ENCODE peak calls at places on chromosomes 6 and 20, in ten cellular contexts. One of them, this sample, is unnamed.
A peak's percentile ranks its signal among the peaks of the same experiment; 100 is the strongest.

GRCh38 chr6:93784794-93785757 is 365.7 kb upstream of the EPHA7 start:
- DNase-seq in KBM-7: no peak
- DNase-seq in lower leg skin: peak; percentile 48
- DNase-seq in LoVo: no peak
- DNase-seq in SJSA1: no peak
- DNase-seq in GM20000: no peak
- DNase-seq in HCEC 1CT: peak; percentile 96
- DNase-seq in midbrain: peak; percentile 10
- DNase-seq in stimulated activated effector memory CD8-positive, alpha-beta T cell treated with anti-CD3 and anti-CD28 coated beads, Interleukin-12 subunit alpha, Interleukin-12 subunit beta, amount 100 ng/mL, for 72 hours: no peak
- DNase-seq in NCI-H524: no peak
- DNase-seq in this sample: no peak

GRCh38 chr6:43764767-43765166 is 5.2 kb upstream of the VEGFA start:
- DNase-seq in KBM-7: no peak
- DNase-seq in lower leg skin: no peak
- DNase-seq in LoVo: no peak
- DNase-seq in SJSA1: no peak
- DNase-seq in GM20000: no peak
- DNase-seq in HCEC 1CT: no peak
- DNase-seq in midbrain: no peak
- DNase-seq in stimulated activated effector memory CD8-positive, alpha-beta T cell treated with anti-CD3 and anti-CD28 coated beads, Interleukin-12 subunit alpha, Interleukin-12 subunit beta, amount 100 ng/mL, for 72 hours: no peak
- DNase-seq in NCI-H524: no peak
- DNase-seq in this sample: no peak

GRCh38 chr6:12748815-12749521 is 32.4 kb downstream of the PHACTR1 start:
- DNase-seq in KBM-7: no peak
- DNase-seq in lower leg skin: no peak
- DNase-seq in LoVo: no peak
- DNase-seq in SJSA1: no peak
- DNase-seq in GM20000: no peak
- DNase-seq in HCEC 1CT: no peak
- DNase-seq in midbrain: no peak
- DNase-seq in stimulated activated effector memory CD8-positive, alpha-beta T cell treated with anti-CD3 and anti-CD28 coated beads, Interleukin-12 subunit alpha, Interleukin-12 subunit beta, amount 100 ng/mL, for 72 hours: no peak
- DNase-seq in NCI-H524: peak; percentile 84
- DNase-seq in this sample: no peak

GRCh38 chr20:57940376-57940775 is 230.6 kb upstream of the PMEPA1 start:
- DNase-seq in KBM-7: no peak
- DNase-seq in lower leg skin: no peak
- DNase-seq in LoVo: no peak
- DNase-seq in SJSA1: no peak
- DNase-seq in GM20000: no peak
- DNase-seq in HCEC 1CT: no peak
- DNase-seq in midbrain: no peak
- DNase-seq in stimulated activated effector memory CD8-positive, alpha-beta T cell treated with anti-CD3 and anti-CD28 coated beads, Interleukin-12 subunit alpha, Interleukin-12 subunit beta, amount 100 ng/mL, for 72 hours: no peak
- DNase-seq in NCI-H524: no peak
- DNase-seq in this sample: no peak

GRCh38 chr6:51330971-51331370 is 512.3 kb downstream of the TFAP2B start:
- DNase-seq in KBM-7: no peak
- DNase-seq in lower leg skin: no peak
- DNase-seq in LoVo: no peak
- DNase-seq in SJSA1: no peak
- DNase-seq in GM20000: no peak
- DNase-seq in HCEC 1CT: no peak
- DNase-seq in midbrain: no peak
- DNase-seq in stimulated activated effector memory CD8-positive, alpha-beta T cell treated with anti-CD3 and anti-CD28 coated beads, Interleukin-12 subunit alpha, Interleukin-12 subunit beta, amount 100 ng/mL, for 72 hours: no peak
- DNase-seq in NCI-H524: no peak
- DNase-seq in this sample: no peak

GRCh38 chr6:108353853-108354252 is 59.0 kb downstream of the AFG1L start:
- DNase-seq in KBM-7: peak; percentile 32
- DNase-seq in lower leg skin: no peak
- DNase-seq in LoVo: no peak
- DNase-seq in SJSA1: no peak
- DNase-seq in GM20000: no peak
- DNase-seq in HCEC 1CT: no peak
- DNase-seq in midbrain: no peak
- DNase-seq in stimulated activated effector memory CD8-positive, alpha-beta T cell treated with anti-CD3 and anti-CD28 coated beads, Interleukin-12 subunit alpha, Interleukin-12 subunit beta, amount 100 ng/mL, for 72 hours: no peak
- DNase-seq in NCI-H524: no peak
- DNase-seq in this sample: no peak

GRCh38 chr20:62910777-62911497 is 15.4 kb downstream of the DIDO1 start:
- DNase-seq in KBM-7: no peak
- DNase-seq in lower leg skin: no peak
- DNase-seq in LoVo: no peak
- DNase-seq in SJSA1: no peak
- DNase-seq in GM20000: no peak
- DNase-seq in HCEC 1CT: no peak
- DNase-seq in midbrain: no peak
- DNase-seq in stimulated activated effector memory CD8-positive, alpha-beta T cell treated with anti-CD3 and anti-CD28 coated beads, Interleukin-12 subunit alpha, Interleukin-12 subunit beta, amount 100 ng/mL, for 72 hours: no peak
- DNase-seq in NCI-H524: no peak
- DNase-seq in this sample: no peak

GRCh38 chr6:100230976-100231316 is 233.8 kb downstream of the SIM1 start:
- DNase-seq in KBM-7: no peak
- DNase-seq in lower leg skin: no peak
- DNase-seq in LoVo: no peak
- DNase-seq in SJSA1: no peak
- DNase-seq in GM20000: no peak
- DNase-seq in HCEC 1CT: no peak
- DNase-seq in midbrain: no peak
- DNase-seq in stimulated activated effector memory CD8-positive, alpha-beta T cell treated with anti-CD3 and anti-CD28 coated beads, Interleukin-12 subunit alpha, Interleukin-12 subunit beta, amount 100 ng/mL, for 72 hours: peak; percentile 56
- DNase-seq in NCI-H524: no peak
- DNase-seq in this sample: no peak

GRCh38 chr20:58447733-58448391 is 58.8 kb downstream of the VAPB start:
- DNase-seq in KBM-7: peak; percentile 58
- DNase-seq in lower leg skin: no peak
- DNase-seq in LoVo: peak; percentile 15
- DNase-seq in SJSA1: peak; percentile 55
- DNase-seq in GM20000: no peak
- DNase-seq in HCEC 1CT: peak; percentile 40
- DNase-seq in midbrain: peak; percentile 29
- DNase-seq in stimulated activated effector memory CD8-positive, alpha-beta T cell treated with anti-CD3 and anti-CD28 coated beads, Interleukin-12 subunit alpha, Interleukin-12 subunit beta, amount 100 ng/mL, for 72 hours: peak; percentile 62
- DNase-seq in NCI-H524: peak; percentile 34
- DNase-seq in this sample: no peak

GRCh38 chr20:7214081-7214740 is 446.7 kb downstream of the BMP2 start:
- DNase-seq in KBM-7: no peak
- DNase-seq in lower leg skin: no peak
- DNase-seq in LoVo: no peak
- DNase-seq in SJSA1: no peak
- DNase-seq in GM20000: no peak
- DNase-seq in HCEC 1CT: no peak
- DNase-seq in midbrain: no peak
- DNase-seq in stimulated activated effector memory CD8-positive, alpha-beta T cell treated with anti-CD3 and anti-CD28 coated beads, Interleukin-12 subunit alpha, Interleukin-12 subunit beta, amount 100 ng/mL, for 72 hours: no peak
- DNase-seq in NCI-H524: no peak
- DNase-seq in this sample: no peak

GRCh38 chr6:31401403-31401802 is 2.0 kb upstream of the MICA start:
- DNase-seq in KBM-7: peak; percentile 17
- DNase-seq in lower leg skin: peak; percentile 38
- DNase-seq in LoVo: peak; percentile 72
- DNase-seq in SJSA1: peak; percentile 87
- DNase-seq in GM20000: no peak
- DNase-seq in HCEC 1CT: peak; percentile 86
- DNase-seq in midbrain: no peak
- DNase-seq in stimulated activated effector memory CD8-positive, alpha-beta T cell treated with anti-CD3 and anti-CD28 coated beads, Interleukin-12 subunit alpha, Interleukin-12 subunit beta, amount 100 ng/mL, for 72 hours: no peak
- DNase-seq in NCI-H524: no peak
- DNase-seq in this sample: no peak

GRCh38 chr6:102746941-102747340 is 1353.4 kb downstream of the GRIK2 start:
- DNase-seq in KBM-7: no peak
- DNase-seq in lower leg skin: no peak
- DNase-seq in LoVo: no peak
- DNase-seq in SJSA1: no peak
- DNase-seq in GM20000: no peak
- DNase-seq in HCEC 1CT: no peak
- DNase-seq in midbrain: no peak
- DNase-seq in stimulated activated effector memory CD8-positive, alpha-beta T cell treated with anti-CD3 and anti-CD28 coated beads, Interleukin-12 subunit alpha, Interleukin-12 subunit beta, amount 100 ng/mL, for 72 hours: no peak
- DNase-seq in NCI-H524: no peak
- DNase-seq in this sample: no peak

GRCh38 chr20:64244281-64244805 is 11.2 kb upstream of the PCMTD2 start:
- DNase-seq in KBM-7: no peak
- DNase-seq in lower leg skin: no peak
- DNase-seq in LoVo: no peak
- DNase-seq in SJSA1: no peak
- DNase-seq in GM20000: no peak
- DNase-seq in HCEC 1CT: no peak
- DNase-seq in midbrain: no peak
- DNase-seq in stimulated activated effector memory CD8-positive, alpha-beta T cell treated with anti-CD3 and anti-CD28 coated beads, Interleukin-12 subunit alpha, Interleukin-12 subunit beta, amount 100 ng/mL, for 72 hours: no peak
- DNase-seq in NCI-H524: no peak
- DNase-seq in this sample: no peak

GRCh38 chr20:53922901-53923314 is 147.5 kb downstream of the BCAS1 start:
- DNase-seq in KBM-7: peak; percentile 93
- DNase-seq in lower leg skin: no peak
- DNase-seq in LoVo: no peak
- DNase-seq in SJSA1: no peak
- DNase-seq in GM20000: peak; percentile 48
- DNase-seq in HCEC 1CT: no peak
- DNase-seq in midbrain: peak; percentile 19
- DNase-seq in stimulated activated effector memory CD8-positive, alpha-beta T cell treated with anti-CD3 and anti-CD28 coated beads, Interleukin-12 subunit alpha, Interleukin-12 subunit beta, amount 100 ng/mL, for 72 hours: no peak
- DNase-seq in NCI-H524: no peak
- DNase-seq in this sample: no peak

GRCh38 chr20:53942121-53942816 is 128.1 kb downstream of the BCAS1 start:
- DNase-seq in KBM-7: no peak
- DNase-seq in lower leg skin: no peak
- DNase-seq in LoVo: no peak
- DNase-seq in SJSA1: no peak
- DNase-seq in GM20000: no peak
- DNase-seq in HCEC 1CT: no peak
- DNase-seq in midbrain: no peak
- DNase-seq in stimulated activated effector memory CD8-positive, alpha-beta T cell treated with anti-CD3 and anti-CD28 coated beads, Interleukin-12 subunit alpha, Interleukin-12 subunit beta, amount 100 ng/mL, for 72 hours: no peak
- DNase-seq in NCI-H524: no peak
- DNase-seq in this sample: no peak

GRCh38 chr20:33933469-33933909 is 60.2 kb upstream of the RALY start:
- DNase-seq in KBM-7: peak; percentile 72
- DNase-seq in lower leg skin: peak; percentile 60
- DNase-seq in LoVo: peak; percentile 14
- DNase-seq in SJSA1: peak; percentile 29
- DNase-seq in GM20000: peak; percentile 66
- DNase-seq in HCEC 1CT: peak; percentile 53
- DNase-seq in midbrain: peak; percentile 90
- DNase-seq in stimulated activated effector memory CD8-positive, alpha-beta T cell treated with anti-CD3 and anti-CD28 coated beads, Interleukin-12 subunit alpha, Interleukin-12 subunit beta, amount 100 ng/mL, for 72 hours: peak; percentile 67
- DNase-seq in NCI-H524: peak; percentile 72
- DNase-seq in this sample: peak; percentile 71

GRCh38 chr6:94376876-94377275 is 957.5 kb upstream of the EPHA7 start:
- DNase-seq in KBM-7: no peak
- DNase-seq in lower leg skin: no peak
- DNase-seq in LoVo: no peak
- DNase-seq in SJSA1: no peak
- DNase-seq in GM20000: no peak
- DNase-seq in HCEC 1CT: no peak
- DNase-seq in midbrain: no peak
- DNase-seq in stimulated activated effector memory CD8-positive, alpha-beta T cell treated with anti-CD3 and anti-CD28 coated beads, Interleukin-12 subunit alpha, Interleukin-12 subunit beta, amount 100 ng/mL, for 72 hours: no peak
- DNase-seq in NCI-H524: peak; percentile 13
- DNase-seq in this sample: no peak

GRCh38 chr20:32527052-32527446 is 58.1 kb downstream of the NOL4L start:
- DNase-seq in KBM-7: no peak
- DNase-seq in lower leg skin: no peak
- DNase-seq in LoVo: no peak
- DNase-seq in SJSA1: no peak
- DNase-seq in GM20000: no peak
- DNase-seq in HCEC 1CT: no peak
- DNase-seq in midbrain: no peak
- DNase-seq in stimulated activated effector memory CD8-positive, alpha-beta T cell treated with anti-CD3 and anti-CD28 coated beads, Interleukin-12 subunit alpha, Interleukin-12 subunit beta, amount 100 ng/mL, for 72 hours: no peak
- DNase-seq in NCI-H524: no peak
- DNase-seq in this sample: no peak

GRCh38 chr20:32697608-32698007 is 23.9 kb upstream of the C20orf203 start:
- DNase-seq in KBM-7: no peak
- DNase-seq in lower leg skin: no peak
- DNase-seq in LoVo: no peak
- DNase-seq in SJSA1: no peak
- DNase-seq in GM20000: no peak
- DNase-seq in HCEC 1CT: no peak
- DNase-seq in midbrain: no peak
- DNase-seq in stimulated activated effector memory CD8-positive, alpha-beta T cell treated with anti-CD3 and anti-CD28 coated beads, Interleukin-12 subunit alpha, Interleukin-12 subunit beta, amount 100 ng/mL, for 72 hours: no peak
- DNase-seq in NCI-H524: no peak
- DNase-seq in this sample: no peak

GRCh38 chr6:156828280-156828703 is 51.1 kb downstream of the ARID1B start:
- DNase-seq in KBM-7: no peak
- DNase-seq in lower leg skin: no peak
- DNase-seq in LoVo: peak; percentile 24
- DNase-seq in SJSA1: peak; percentile 81
- DNase-seq in GM20000: no peak
- DNase-seq in HCEC 1CT: peak; percentile 96
- DNase-seq in midbrain: no peak
- DNase-seq in stimulated activated effector memory CD8-positive, alpha-beta T cell treated with anti-CD3 and anti-CD28 coated beads, Interleukin-12 subunit alpha, Interleukin-12 subunit beta, amount 100 ng/mL, for 72 hours: peak; percentile 56
- DNase-seq in NCI-H524: peak; percentile 82
- DNase-seq in this sample: peak; percentile 43

GRCh38 chr6:157317129-157317814 is 6.0 kb downstream of the TMEM242 start:
- DNase-seq in KBM-7: peak; percentile 60
- DNase-seq in lower leg skin: peak; percentile 92
- DNase-seq in LoVo: peak; percentile 50
- DNase-seq in SJSA1: peak; percentile 69
- DNase-seq in GM20000: no peak
- DNase-seq in HCEC 1CT: peak; percentile 82
- DNase-seq in midbrain: no peak
- DNase-seq in stimulated activated effector memory CD8-positive, alpha-beta T cell treated with anti-CD3 and anti-CD28 coated beads, Interleukin-12 subunit alpha, Interleukin-12 subunit beta, amount 100 ng/mL, for 72 hours: no peak
- DNase-seq in NCI-H524: no peak
- DNase-seq in this sample: no peak

GRCh38 chr20:62111148-62111547 is 11.1 kb upstream of the LSM14B start:
- DNase-seq in KBM-7: peak; percentile 37
- DNase-seq in lower leg skin: no peak
- DNase-seq in LoVo: no peak
- DNase-seq in SJSA1: no peak
- DNase-seq in GM20000: no peak
- DNase-seq in HCEC 1CT: no peak
- DNase-seq in midbrain: no peak
- DNase-seq in stimulated activated effector memory CD8-positive, alpha-beta T cell treated with anti-CD3 and anti-CD28 coated beads, Interleukin-12 subunit alpha, Interleukin-12 subunit beta, amount 100 ng/mL, for 72 hours: no peak
- DNase-seq in NCI-H524: no peak
- DNase-seq in this sample: no peak

GRCh38 chr6:53672232-53672631 is 6.7 kb upstream of the KLHL31 start:
- DNase-seq in KBM-7: no peak
- DNase-seq in lower leg skin: no peak
- DNase-seq in LoVo: no peak
- DNase-seq in SJSA1: no peak
- DNase-seq in GM20000: no peak
- DNase-seq in HCEC 1CT: no peak
- DNase-seq in midbrain: no peak
- DNase-seq in stimulated activated effector memory CD8-positive, alpha-beta T cell treated with anti-CD3 and anti-CD28 coated beads, Interleukin-12 subunit alpha, Interleukin-12 subunit beta, amount 100 ng/mL, for 72 hours: no peak
- DNase-seq in NCI-H524: no peak
- DNase-seq in this sample: no peak

GRCh38 chr20:8876381-8876780 is 192.5 kb upstream of the PLCB4 start:
- DNase-seq in KBM-7: no peak
- DNase-seq in lower leg skin: no peak
- DNase-seq in LoVo: no peak
- DNase-seq in SJSA1: no peak
- DNase-seq in GM20000: no peak
- DNase-seq in HCEC 1CT: no peak
- DNase-seq in midbrain: no peak
- DNase-seq in stimulated activated effector memory CD8-positive, alpha-beta T cell treated with anti-CD3 and anti-CD28 coated beads, Interleukin-12 subunit alpha, Interleukin-12 subunit beta, amount 100 ng/mL, for 72 hours: no peak
- DNase-seq in NCI-H524: no peak
- DNase-seq in this sample: no peak

GRCh38 chr20:15895560-15896084 is 677.6 kb downstream of the KIF16B start:
- DNase-seq in KBM-7: peak; percentile 1
- DNase-seq in lower leg skin: no peak
- DNase-seq in LoVo: no peak
- DNase-seq in SJSA1: no peak
- DNase-seq in GM20000: peak; percentile 7
- DNase-seq in HCEC 1CT: no peak
- DNase-seq in midbrain: no peak
- DNase-seq in stimulated activated effector memory CD8-positive, alpha-beta T cell treated with anti-CD3 and anti-CD28 coated beads, Interleukin-12 subunit alpha, Interleukin-12 subunit beta, amount 100 ng/mL, for 72 hours: no peak
- DNase-seq in NCI-H524: no peak
- DNase-seq in this sample: no peak

GRCh38 chr6:6825986-6826901 is 237.7 kb downstream of the LY86 start:
- DNase-seq in KBM-7: peak; percentile 90
- DNase-seq in lower leg skin: no peak
- DNase-seq in LoVo: no peak
- DNase-seq in SJSA1: no peak
- DNase-seq in GM20000: peak; percentile 33
- DNase-seq in HCEC 1CT: no peak
- DNase-seq in midbrain: no peak
- DNase-seq in stimulated activated effector memory CD8-positive, alpha-beta T cell treated with anti-CD3 and anti-CD28 coated beads, Interleukin-12 subunit alpha, Interleukin-12 subunit beta, amount 100 ng/mL, for 72 hours: peak; percentile 56
- DNase-seq in NCI-H524: peak; percentile 34
- DNase-seq in this sample: peak; percentile 44

GRCh38 chr6:106360410-106360988 is at the start of gene CRYBG1:
- DNase-seq in KBM-7: peak; percentile 69
- DNase-seq in lower leg skin: peak; percentile 46
- DNase-seq in LoVo: peak; percentile 90
- DNase-seq in SJSA1: peak; percentile 37
- DNase-seq in GM20000: peak; percentile 87
- DNase-seq in HCEC 1CT: no peak
- DNase-seq in midbrain: peak; percentile 8
- DNase-seq in stimulated activated effector memory CD8-positive, alpha-beta T cell treated with anti-CD3 and anti-CD28 coated beads, Interleukin-12 subunit alpha, Interleukin-12 subunit beta, amount 100 ng/mL, for 72 hours: peak; percentile 87
- DNase-seq in NCI-H524: no peak
- DNase-seq in this sample: peak; percentile 83

GRCh38 chr20:10466325-10466724 is 31.2 kb downstream of the SLX4IP start:
- DNase-seq in KBM-7: no peak
- DNase-seq in lower leg skin: no peak
- DNase-seq in LoVo: no peak
- DNase-seq in SJSA1: peak; percentile 47
- DNase-seq in GM20000: no peak
- DNase-seq in HCEC 1CT: no peak
- DNase-seq in midbrain: no peak
- DNase-seq in stimulated activated effector memory CD8-positive, alpha-beta T cell treated with anti-CD3 and anti-CD28 coated beads, Interleukin-12 subunit alpha, Interleukin-12 subunit beta, amount 100 ng/mL, for 72 hours: no peak
- DNase-seq in NCI-H524: no peak
- DNase-seq in this sample: no peak